ENCODE peak calls at places on chromosomes 6 and 20, in seven cellular contexts. M, O, F, T, G, B and D are unnamed samples.

GRCh38 chr6:128079026-128079425 is 178.2 kb upstream of the THEMIS start:
- DNase-seq in M (no peak), O (no peak), F (no peak), T (peak), G (no peak), B (no peak), D (no peak)

GRCh38 chr20:41475507-41475906 is 108.9 kb upstream of the EMILIN3 start:
- DNase-seq in M (no peak), O (no peak), F (no peak), T (peak), G (no peak), B (no peak), D (no peak)

GRCh38 chr20:17680128-17680835 is 1.8 kb downstream of the RRBP1 start:
- DNase-seq in M (peak), O (no peak), F (peak), T (peak), G (peak), B (peak), D (peak)

GRCh38 chr6:168244961-168245551 is 74.5 kb downstream of the DACT2 start:
- DNase-seq in M (no peak), O (no peak), F (no peak), T (no peak), G (no peak), B (no peak), D (no peak)

GRCh38 chr20:32526561-32526960 is 58.6 kb downstream of the NOL4L start:
- DNase-seq in M (no peak), O (no peak), F (no peak), T (no peak), G (no peak), B (no peak), D (no peak)

GRCh38 chr6:62150048-62150663 is 135.9 kb downstream of the KHDRBS2 start:
- DNase-seq in M (peak), O (no peak), F (peak), T (peak), G (no peak), B (no peak), D (peak)

GRCh38 chr6:1082040-1082935 is 229.6 kb upstream of the FOXQ1 start:
- DNase-seq in M (peak), O (no peak), F (no peak), T (peak), G (peak), B (no peak), D (no peak)

GRCh38 chr20:29878281-29878741 is 1379.2 kb upstream of the DEFB115 start:
- DNase-seq in M (peak), O (no peak), F (peak), T (peak), G (peak), B (peak), D (no peak)

GRCh38 chr6:151225919-151226318 is 13.8 kb upstream of the AKAP12 start:
- DNase-seq in M (no peak), O (no peak), F (no peak), T (no peak), G (no peak), B (no peak), D (no peak)

GRCh38 chr20:44336086-44336485 is 757 bp upstream of the R3HDML start:
- DNase-seq in M (no peak), O (no peak), F (no peak), T (no peak), G (no peak), B (no peak), D (no peak)

GRCh38 chr20:61443541-61444126 is 191.6 kb downstream of the CDH4 start:
- DNase-seq in M (no peak), O (no peak), F (no peak), T (no peak), G (no peak), B (no peak), D (no peak)

GRCh38 chr20:43836790-43837189 is 77.9 kb upstream of the TOX2 start:
- DNase-seq in M (no peak), O (no peak), F (no peak), T (no peak), G (no peak), B (no peak), D (no peak)

GRCh38 chr6:24858154-24858801 is 59.6 kb upstream of the ARMH2 start:
- DNase-seq in M (peak), O (no peak), F (no peak), T (peak), G (no peak), B (no peak), D (no peak)

GRCh38 chr6:129966125-129966524 is 52.3 kb upstream of the L3MBTL3 start:
- DNase-seq in M (no peak), O (no peak), F (no peak), T (peak), G (no peak), B (no peak), D (no peak)

GRCh38 chr20:63096681-63097335 is 90.0 kb upstream of the BHLHE23 start:
- DNase-seq in M (no peak), O (no peak), F (no peak), T (no peak), G (no peak), B (peak), D (no peak)

GRCh38 chr6:155310596-155310995 is 3.7 kb downstream of the TFB1M start:
- DNase-seq in M (peak), O (no peak), F (no peak), T (peak), G (no peak), B (no peak), D (no peak)

GRCh38 chr6:33655155-33655554 is 34.0 kb downstream of the ITPR3 start:
- DNase-seq in M (no peak), O (no peak), F (no peak), T (peak), G (no peak), B (no peak), D (no peak)

GRCh38 chr20:37291724-37292126 is 2.3 kb downstream of the MANBAL start:
- DNase-seq in M (no peak), O (no peak), F (no peak), T (no peak), G (no peak), B (no peak), D (no peak)

GRCh38 chr6:165557674-165558073 is 105.4 kb downstream of the PDE10A start:
- DNase-seq in M (no peak), O (no peak), F (no peak), T (no peak), G (no peak), B (no peak), D (no peak)

GRCh38 chr20:62019881-62020492 is 45.7 kb downstream of the TAF4 start:
- DNase-seq in M (no peak), O (no peak), F (no peak), T (no peak), G (no peak), B (peak), D (no peak)

GRCh38 chr20:42261766-42262165 is 643.6 kb upstream of the CHD6 start:
- DNase-seq in M (no peak), O (no peak), F (no peak), T (no peak), G (no peak), B (no peak), D (no peak)